ENCODE peak calls at places on chromosomes 7 and 10, in seven cellular contexts. W is NAMALWA; Z is iPS-NIHi11; C is CD14-positive monocyte; Q is activated CD4-positive, alpha-beta T cell treated with anti-CD3 and anti-CD28 coated beads, Interleukin-2, amount 10 ng/mL, durations not matched to agents 24 days and 14 days; X is GM04504; H is HTR-8/SVneo. I is an unnamed sample.

GRCh38 chr7:32659853-32660252 is 164.6 kb downstream of the AVL9 start:
- DNase-seq in W (no peak), Z (no peak), C (no peak), Q (no peak), X (no peak), H (no peak), I (no peak)

GRCh38 chr10:75771606-75772005 is 340.2 kb downstream of the LRMDA start:
- DNase-seq in W (no peak), Z (no peak), C (no peak), Q (no peak), X (no peak), H (no peak), I (no peak)

GRCh38 chr10:48400129-48400849 is 93.8 kb downstream of the MAPK8 start:
- DNase-seq in W (no peak), Z (no peak), C (no peak), Q (no peak), X (peak), H (no peak), I (no peak)

GRCh38 chr10:101959349-101959916 is 96.5 kb downstream of the ARMH3 start:
- DNase-seq in W (no peak), Z (no peak), C (no peak), Q (no peak), X (no peak), H (no peak), I (no peak)

GRCh38 chr10:76550806-76551205 is 1086.8 kb downstream of the KCNMA1 start:
- DNase-seq in W (no peak), Z (no peak), C (no peak), Q (no peak), X (no peak), H (peak), I (no peak)

GRCh38 chr10:125694874-125695273 is 11.9 kb upstream of the TEX36 start:
- DNase-seq in W (no peak), Z (no peak), C (no peak), Q (no peak), X (peak), H (peak), I (no peak)

GRCh38 chr10:16440396-16441105 is 3.7 kb downstream of the PTER start:
- DNase-seq in W (no peak), Z (no peak), C (no peak), Q (no peak), X (no peak), H (no peak), I (no peak)

GRCh38 chr7:131843862-131844261 is 287.4 kb upstream of the PODXL start:
- DNase-seq in W (no peak), Z (no peak), C (no peak), Q (no peak), X (peak), H (no peak), I (no peak)

GRCh38 chr10:60572511-60573194 is 183.0 kb upstream of the ANK3 start:
- DNase-seq in W (peak), Z (peak), C (no peak), Q (peak), X (peak), H (peak), I (no peak)